ENCODE peak calls at places on chromosomes 12 and 14, in eight cellular contexts. G is cardiac fibroblast, L is GM12865, F is testis, Q is foreskin fibroblast, H is uterus, D is fibroblast of the aortic adventitia, A is breast epithelium. W is an unnamed sample.

GRCh38 chr12:55930771-55931316 is at the start of gene DGKA:
- DNase-seq in G (peak), L (peak), F (no peak), Q (peak), H (peak), D (peak), A (no peak), W (peak)

GRCh38 chr12:45674181-45674580 is 55.3 kb upstream of the ARID2 start:
- DNase-seq in G (no peak), L (no peak), F (no peak), Q (no peak), H (no peak), D (no peak), A (no peak), W (no peak)

GRCh38 chr12:71945121-71945520 is 6.5 kb downstream of the TPH2 start:
- DNase-seq in G (no peak), L (no peak), F (no peak), Q (no peak), H (no peak), D (no peak), A (no peak), W (no peak)

GRCh38 chr14:59912443-59912842 is 7.5 kb upstream of the LRRC9 start:
- DNase-seq in G (no peak), L (no peak), F (no peak), Q (no peak), H (no peak), D (no peak), A (no peak), W (no peak)

GRCh38 chr14:23123419-23123818 is 4.4 kb upstream of the CEBPE start:
- DNase-seq in G (no peak), L (no peak), F (peak), Q (no peak), H (peak), D (no peak), A (peak), W (no peak)

GRCh38 chr12:103821773-103822172 is 19.3 kb downstream of the NT5DC3 start:
- DNase-seq in G (peak), L (no peak), F (no peak), Q (peak), H (no peak), D (peak), A (no peak), W (peak)

GRCh38 chr12:10065241-10065640 is 33.5 kb downstream of the CLEC1A start:
- DNase-seq in G (no peak), L (peak), F (no peak), Q (no peak), H (no peak), D (no peak), A (no peak), W (no peak)

GRCh38 chr12:117096643-117097042 is 2.6 kb downstream of the TESC start:
- DNase-seq in G (no peak), L (no peak), F (no peak), Q (no peak), H (no peak), D (no peak), A (no peak), W (no peak)

GRCh38 chr14:24816929-24817637 is 183.1 kb upstream of the GZMB start:
- DNase-seq in G (no peak), L (no peak), F (no peak), Q (no peak), H (no peak), D (no peak), A (no peak), W (no peak)

GRCh38 chr12:53047221-53048032 is 2.4 kb upstream of the TNS2 start:
- DNase-seq in G (peak), L (peak), F (peak), Q (peak), H (peak), D (peak), A (peak), W (peak)
- TF ChIP-seq CTCF in G (no peak), L (peak), F (peak), Q (no peak), H (no peak), D (no peak), A (no peak), W (no peak)

DNA sequence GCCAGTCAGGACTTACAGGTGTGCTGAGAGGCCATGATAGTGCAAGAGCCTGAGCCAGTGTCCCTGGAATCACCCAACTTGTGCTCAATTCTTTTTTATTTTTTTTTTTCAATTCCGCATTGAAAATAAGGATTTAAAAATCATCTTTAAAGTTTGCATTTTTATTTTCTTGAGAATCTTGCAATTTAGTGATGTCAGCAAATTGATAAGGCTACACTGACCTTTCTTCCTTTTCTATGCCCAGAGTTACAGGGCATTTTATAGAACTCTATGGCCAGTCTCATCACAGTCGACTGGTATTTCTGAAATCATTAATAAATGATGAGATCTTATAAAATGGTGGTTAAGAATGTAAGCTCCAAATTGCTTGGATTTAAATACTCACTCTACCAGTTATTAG is 63.3 kb upstream of the PRKD1 start:
- DNase-seq in G (no peak), L (no peak), F (no peak), Q (no peak), H (no peak), D (no peak), A (no peak), W (no peak)
- H3K4me3 ChIP-seq in G (no peak), L (no peak), F (no peak), Q (no peak), H (no peak), D (no peak), A (no peak), W (no peak)

GRCh38 chr12:14364583-14365271 is 755 bp upstream of the ATF7IP start:
- DNase-seq in G (no peak), L (no peak), F (no peak), Q (no peak), H (no peak), D (no peak), A (no peak), W (no peak)

GRCh38 chr12:14367097-14367661 is 1.7 kb downstream of the ATF7IP start:
- DNase-seq in G (peak), L (peak), F (no peak), Q (no peak), H (no peak), D (peak), A (no peak), W (peak)

GRCh38 chr12:14362347-14362746 is 3.1 kb upstream of the ATF7IP start:
- DNase-seq in G (no peak), L (peak), F (no peak), Q (no peak), H (no peak), D (no peak), A (no peak), W (no peak)

GRCh38 chr12:14366211-14366762 is 805 bp downstream of the ATF7IP start:
- DNase-seq in G (no peak), L (peak), F (no peak), Q (no peak), H (no peak), D (no peak), A (no peak), W (no peak)

DNA sequence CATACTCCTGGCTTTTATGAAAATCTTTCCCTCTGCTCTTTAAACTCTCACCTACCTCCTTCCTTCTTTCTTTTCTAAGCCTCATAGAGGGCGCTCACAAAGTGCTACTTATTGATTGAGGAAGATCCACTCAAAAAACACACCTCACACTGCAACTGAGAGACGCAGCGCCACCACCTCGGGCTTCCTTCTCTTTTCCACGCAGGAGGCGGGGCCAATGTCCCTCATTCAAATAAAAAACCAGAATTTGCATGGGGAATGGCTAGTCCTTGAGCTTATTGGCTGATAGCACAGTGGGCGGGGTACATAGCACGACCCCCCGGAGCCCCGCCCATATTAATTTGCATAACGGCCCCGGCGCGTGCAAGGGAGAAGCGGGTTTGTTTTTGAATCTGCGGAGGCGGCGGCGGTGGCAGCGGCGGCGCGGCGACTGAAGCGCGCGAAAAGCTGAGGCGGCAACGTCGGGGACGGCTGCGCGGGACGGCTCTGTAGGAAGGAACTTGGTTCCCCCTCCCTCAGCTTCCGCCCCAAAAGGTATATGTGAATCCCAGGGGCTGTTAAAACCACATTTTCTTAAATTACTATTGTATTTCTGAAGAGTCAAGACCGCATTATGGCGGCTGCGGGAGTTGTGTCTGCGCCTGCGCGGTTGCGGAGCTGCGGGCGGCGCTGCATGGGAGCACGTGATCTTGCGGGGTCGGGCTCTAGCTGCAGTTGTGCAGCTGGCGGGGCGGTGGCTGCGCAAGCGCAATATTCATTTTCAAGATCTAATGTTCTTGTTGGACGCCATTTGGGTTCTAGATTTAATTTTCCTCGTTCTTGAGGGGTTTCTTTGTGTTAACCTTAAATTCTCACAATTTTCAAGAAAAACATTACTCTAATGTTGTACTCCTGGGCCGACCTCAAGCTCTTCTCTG is at the start of gene ATF7IP:
- DNase-seq in G (peak), L (peak), F (peak), Q (peak), H (peak), D (peak), A (peak), W (peak)
- TF ChIP-seq CTCF in G (peak), L (peak), F (peak), Q (peak), H (peak), D (peak), A (no peak), W (peak)

DNA sequence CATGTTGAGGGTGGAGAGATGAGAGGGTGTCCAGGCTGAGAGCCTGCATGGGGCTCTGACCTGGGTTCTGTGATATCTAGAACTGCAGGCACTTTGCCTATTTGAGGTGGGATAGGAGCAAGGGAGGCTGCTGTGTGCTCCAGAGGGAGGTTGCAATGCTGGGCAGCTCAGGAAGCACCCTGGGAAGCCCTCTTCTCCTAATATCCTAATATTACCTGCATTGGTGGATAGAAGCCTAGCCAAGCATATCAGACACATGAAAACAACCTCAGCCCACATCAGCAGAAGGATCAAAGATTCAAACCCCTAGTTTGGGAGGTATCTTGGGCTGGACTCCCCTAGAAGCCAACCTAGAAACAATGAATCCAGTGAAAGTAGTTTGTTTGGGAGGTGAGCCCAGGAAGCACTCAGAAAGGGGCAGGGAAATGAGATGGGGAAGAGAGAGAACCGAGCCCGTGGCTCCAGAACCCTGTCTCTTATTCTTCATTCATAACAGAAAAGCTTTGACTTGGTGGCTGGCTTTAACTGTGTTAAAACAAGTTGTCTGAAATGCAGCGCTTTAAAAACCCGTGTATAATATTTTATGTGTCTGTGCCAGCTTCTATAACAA is 35.7 kb upstream of the RBM19 start:
- DNase-seq in G (no peak), L (no peak), F (no peak), Q (no peak), H (no peak), D (no peak), A (no peak), W (no peak)
- H3K4me3 ChIP-seq in G (no peak), L (no peak), F (no peak), Q (no peak), H (no peak), D (no peak), A (no peak), W (no peak)

GRCh38 chr12:113172185-113172584 is 13.1 kb downstream of the DDX54 start:
- DNase-seq in G (no peak), L (no peak), F (no peak), Q (no peak), H (no peak), D (no peak), A (no peak), W (no peak)
- TF ChIP-seq CTCF in G (no peak), L (no peak), F (no peak), Q (no peak), H (no peak), D (no peak), A (no peak), W (no peak)